ENCODE peak calls at places on chromosomes 12 and 14, in seven cellular contexts. Y is T-helper 2 cell, R is NCI-H526, G is T-helper 9 cell, O is left ventricle myocardium inferior, A is GM23248, P is osteocyte. L is an unnamed sample.

GRCh38 chr12:6092784-6093722 is 31.4 kb downstream of the VWF start:
- DNase-seq in R (peak; percentile 59), Y (no peak), P (peak; percentile 87), O (no peak), G (no peak), A (peak; percentile 94), L (peak; percentile 89)

GRCh38 chr12:52258335-52258901 is 16.0 kb upstream of the KRT86 start:
- DNase-seq in R (no peak), Y (no peak), P (no peak), O (no peak), A (peak; percentile 73), G (no peak), L (no peak)

GRCh38 chr14:26199599-26200370 is 398.0 kb downstream of the NOVA1 start:
- DNase-seq in A (peak; percentile 42), G (no peak), Y (no peak), P (no peak), R (no peak), O (no peak), L (no peak)

GRCh38 chr14:55354500-55354899 is 57.1 kb downstream of the ATG14 start:
- DNase-seq in A (peak; percentile 57), Y (peak; percentile 44), G (peak; percentile 47), O (peak; percentile 20), P (peak; percentile 79), R (peak; percentile 79), L (peak; percentile 42)

GRCh38 chr14:96281486-96281885 is 25.5 kb downstream of the BDKRB1 start:
- DNase-seq in P (no peak), G (no peak), A (no peak), Y (no peak), O (no peak), R (no peak), L (no peak)

GRCh38 chr14:75273272-75274044 is 5.2 kb upstream of the FOS start:
- DNase-seq in Y (no peak), R (no peak), O (no peak), G (no peak), A (peak; percentile 87), P (no peak), L (peak; percentile 75)

GRCh38 chr14:105333613-105334364 is 19.2 kb downstream of the PACS2 start:
- DNase-seq in G (no peak), Y (no peak), O (no peak), R (no peak), A (no peak), P (no peak), L (no peak)

GRCh38 chr12:52366738-52367485 is at the start of gene KRT85:
- DNase-seq in O (no peak), P (no peak), A (no peak), R (no peak), G (no peak), Y (no peak), L (no peak)

GRCh38 chr12:120590741-120591407 is 9.7 kb upstream of the POP5 start:
- DNase-seq in A (no peak), O (no peak), P (no peak), G (no peak), Y (no peak), R (peak; percentile 33), L (no peak)

GRCh38 chr12:48159976-48160525 is 2.7 kb upstream of the ASB8 start:
- DNase-seq in R (no peak), A (peak; percentile 20), O (no peak), P (no peak), G (no peak), Y (no peak), L (no peak)

GRCh38 chr12:124786065-124786964 is 77.3 kb downstream of the SCARB1 start:
- DNase-seq in P (no peak), G (no peak), O (peak; percentile 83), A (no peak), R (no peak), Y (no peak), L (peak; percentile 88)

GRCh38 chr12:25241171-25242020 is 9.3 kb downstream of the KRAS start:
- DNase-seq in G (peak; percentile 6), P (no peak), A (peak; percentile 78), O (no peak), Y (peak; percentile 13), R (peak; percentile 67), L (peak; percentile 47)

GRCh38 chr14:91732439-91732838 is 553 bp upstream of the CATSPERB start:
- DNase-seq in P (no peak), G (no peak), A (peak; percentile 46), O (no peak), R (no peak), Y (no peak), L (no peak)

GRCh38 chr14:100140452-100141132 is 18.9 kb downstream of the DEGS2 start:
- DNase-seq in P (no peak), O (no peak), A (no peak), G (no peak), R (no peak), Y (no peak), L (no peak)

GRCh38 chr12:124592481-124593160 is 25.2 kb upstream of the NCOR2 start:
- DNase-seq in Y (no peak), A (no peak), O (no peak), R (no peak), G (no peak), P (no peak), L (no peak)

GRCh38 chr12:56628671-56629458 is 1.3 kb downstream of the BAZ2A start:
- DNase-seq in O (peak; percentile 65), R (peak; percentile 66), A (peak; percentile 83), Y (peak; percentile 58), P (no peak), G (peak; percentile 57), L (peak; percentile 56)

GRCh38 chr12:3213768-3214167 is 136.6 kb downstream of the TSPAN9 start:
- DNase-seq in R (no peak), O (no peak), A (no peak), Y (no peak), G (no peak), P (no peak), L (no peak)

GRCh38 chr12:3646561-3647241 is 106.2 kb downstream of the CRACR2A start:
- DNase-seq in A (no peak), O (no peak), P (no peak), G (no peak), R (no peak), Y (no peak), L (no peak)

GRCh38 chr12:3998968-3999792 is 126.0 kb upstream of the PARP11 start:
- DNase-seq in P (no peak), Y (no peak), G (peak; percentile 12), A (no peak), O (no peak), R (no peak), L (no peak)

GRCh38 chr14:68408680-68409079 is 384.2 kb downstream of the ZFP36L1 start:
- DNase-seq in G (no peak), R (no peak), P (no peak), O (no peak), Y (no peak), A (peak; percentile 61), L (no peak)

GRCh38 chr14:100658514-100658886 is 68.2 kb upstream of the DLK1 start:
- DNase-seq in P (no peak), O (no peak), Y (no peak), G (no peak), A (no peak), R (peak; percentile 26), L (no peak)

GRCh38 chr12:102910792-102911191 is 6.3 kb downstream of the PAH start:
- DNase-seq in O (no peak), P (no peak), Y (no peak), G (no peak), A (no peak), R (no peak), L (no peak)

GRCh38 chr12:78179346-78179745 is 348.7 kb downstream of the NAV3 start:
- DNase-seq in G (no peak), P (no peak), Y (no peak), R (no peak), O (no peak), A (no peak), L (no peak)

GRCh38 chr14:90755661-90756304 is 60.4 kb downstream of the TTC7B start:
- DNase-seq in A (peak; percentile 40), R (no peak), G (no peak), P (peak; percentile 36), O (no peak), Y (no peak), L (no peak)

GRCh38 chr12:132176358-132176919 is 32.2 kb downstream of the NOC4L start:
- DNase-seq in P (no peak), A (no peak), G (no peak), R (peak; percentile 27), O (no peak), Y (no peak), L (no peak)

GRCh38 chr12:130086248-130086647 is 76.0 kb upstream of the FZD10 start:
- DNase-seq in P (no peak), R (no peak), A (no peak), G (no peak), O (no peak), Y (no peak), L (no peak)

GRCh38 chr12:21906919-21907642 is 34.1 kb downstream of the ABCC9 start:
- DNase-seq in R (no peak), P (no peak), Y (no peak), A (peak; percentile 86), G (no peak), O (no peak), L (no peak)

L was measured in HFFc6.